ENCODE peak calls at places on chromosomes 13 and 19, in six cellular contexts. N, B, R, H, K and X are unnamed samples.

GRCh38 chr19:3818479-3818878 is 32.3 kb upstream of the MATK start:
- DNase-seq in N (no peak), B (no peak), R (peak), H (no peak), K (no peak), X (no peak)

GRCh38 chr19:1283917-1284292 is 1.8 kb upstream of the EFNA2 start:
- DNase-seq in N (no peak), B (no peak), R (no peak), H (no peak), K (no peak), X (no peak)

GRCh38 chr19:38425810-38426466 is at the start of gene RASGRP4:
- DNase-seq in N (no peak), B (no peak), R (no peak), H (no peak), K (no peak), X (no peak)

GRCh38 chr13:25881946-25882574 is 169.8 kb downstream of the SHISA2 start:
- DNase-seq in N (no peak), B (no peak), R (no peak), H (no peak), K (no peak), X (no peak)

GRCh38 chr13:34165158-34165557 is 347.2 kb downstream of the RFC3 start:
- DNase-seq in N (no peak), B (no peak), R (no peak), H (no peak), K (no peak), X (no peak)

GRCh38 chr13:98918771-98919170 is 59.1 kb downstream of the DOCK9 start:
- DNase-seq in N (no peak), B (no peak), R (no peak), H (no peak), K (no peak), X (no peak)

GRCh38 chr13:42883771-42884170 is 102.4 kb downstream of the FAM216B start:
- DNase-seq in N (no peak), B (no peak), R (peak), H (no peak), K (no peak), X (no peak)

GRCh38 chr19:30328096-30328495 is 44.1 kb upstream of the ZNF536 start:
- DNase-seq in N (no peak), B (no peak), R (no peak), H (peak), K (no peak), X (no peak)

GRCh38 chr13:109205315-109205714 is 575.9 kb downstream of the MYO16 start:
- DNase-seq in N (no peak), B (no peak), R (no peak), H (no peak), K (no peak), X (no peak)

GRCh38 chr13:75704194-75704941 is 68.2 kb downstream of the LMO7 start:
- DNase-seq in N (no peak), B (no peak), R (peak), H (no peak), K (no peak), X (no peak)

GRCh38 chr13:19601749-19602725 is 31.4 kb upstream of the MPHOSPH8 start:
- DNase-seq in N (peak), B (no peak), R (peak), H (peak), K (peak), X (peak)
- TF ChIP-seq POLR2A in N (no peak), B (no peak), R (no peak), H (no peak), K (no peak), X (no peak)

GRCh38 chr19:23385404-23385803 is 9.9 kb downstream of the ZNF91 start:
- DNase-seq in N (no peak), B (no peak), R (no peak), H (no peak), K (no peak), X (no peak)
- H3K4me3 ChIP-seq in N (no peak), B (no peak), R (no peak), H (no peak), K (no peak), X (no peak)

DNA sequence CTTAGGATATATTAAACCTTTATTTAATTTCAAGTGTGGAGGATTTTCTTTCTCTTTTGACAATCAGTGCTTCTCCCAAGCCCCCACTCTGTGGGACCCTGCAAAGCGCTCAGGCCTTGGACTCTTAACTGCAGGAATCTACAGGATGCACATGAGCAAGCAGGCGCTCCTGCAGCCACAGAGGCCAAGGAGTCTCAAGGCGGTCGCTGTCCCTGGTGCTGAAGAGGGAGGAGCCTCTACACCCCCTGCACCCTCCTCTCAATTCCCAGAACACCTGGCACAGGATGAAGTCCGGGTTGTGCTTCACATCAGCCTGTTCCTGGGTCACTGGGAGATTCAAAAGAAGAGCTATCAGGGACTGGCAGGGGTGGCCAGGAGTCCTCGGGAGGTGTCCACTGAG is 13.5 kb downstream of the OR10H4 start:
- DNase-seq in N (no peak), B (no peak), R (no peak), H (no peak), K (no peak), X (no peak)
- TF ChIP-seq POLR2A in N (no peak), B (no peak), R (no peak), H (no peak), K (no peak), X (no peak)

DNA sequence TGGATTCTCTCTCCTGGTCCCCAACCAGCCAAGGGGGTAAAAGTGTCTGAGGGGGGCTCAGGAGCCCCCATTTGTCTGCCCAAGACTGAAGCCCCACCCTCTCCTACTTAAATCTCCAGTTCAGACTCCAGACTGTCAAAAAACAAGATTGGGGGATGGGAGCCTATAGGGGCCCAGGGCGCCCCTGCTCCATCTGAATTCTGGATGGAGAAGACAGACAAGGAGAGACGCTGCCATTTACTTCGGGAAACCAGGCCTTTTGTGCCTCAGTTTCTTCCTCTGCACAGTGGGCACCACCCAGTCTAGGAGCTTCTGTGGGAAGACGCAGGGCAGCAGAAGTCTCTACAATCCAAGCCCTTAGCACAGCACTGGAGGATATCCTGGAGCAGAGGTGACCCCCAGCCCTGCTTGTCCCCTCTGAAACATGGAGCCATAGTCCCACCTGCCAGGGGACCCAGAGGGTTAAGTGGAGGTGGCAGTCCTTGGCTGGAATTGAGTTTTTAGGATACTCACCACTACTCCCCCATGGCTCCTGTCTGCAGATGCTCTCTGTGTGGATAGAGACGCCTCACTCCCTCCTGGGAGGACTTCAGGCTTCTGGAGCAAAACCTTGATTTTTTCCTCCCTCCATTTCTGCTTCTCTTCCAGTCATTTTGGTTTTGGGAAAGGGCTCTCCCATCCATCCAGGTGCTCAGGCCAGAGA is 1.7 kb upstream of the CRLF1 start:
- DNase-seq in N (no peak), B (no peak), R (no peak), H (no peak), K (no peak), X (no peak)
- H3K4me3 ChIP-seq in N (no peak), B (no peak), R (no peak), H (no peak), K (no peak), X (no peak)

DNA sequence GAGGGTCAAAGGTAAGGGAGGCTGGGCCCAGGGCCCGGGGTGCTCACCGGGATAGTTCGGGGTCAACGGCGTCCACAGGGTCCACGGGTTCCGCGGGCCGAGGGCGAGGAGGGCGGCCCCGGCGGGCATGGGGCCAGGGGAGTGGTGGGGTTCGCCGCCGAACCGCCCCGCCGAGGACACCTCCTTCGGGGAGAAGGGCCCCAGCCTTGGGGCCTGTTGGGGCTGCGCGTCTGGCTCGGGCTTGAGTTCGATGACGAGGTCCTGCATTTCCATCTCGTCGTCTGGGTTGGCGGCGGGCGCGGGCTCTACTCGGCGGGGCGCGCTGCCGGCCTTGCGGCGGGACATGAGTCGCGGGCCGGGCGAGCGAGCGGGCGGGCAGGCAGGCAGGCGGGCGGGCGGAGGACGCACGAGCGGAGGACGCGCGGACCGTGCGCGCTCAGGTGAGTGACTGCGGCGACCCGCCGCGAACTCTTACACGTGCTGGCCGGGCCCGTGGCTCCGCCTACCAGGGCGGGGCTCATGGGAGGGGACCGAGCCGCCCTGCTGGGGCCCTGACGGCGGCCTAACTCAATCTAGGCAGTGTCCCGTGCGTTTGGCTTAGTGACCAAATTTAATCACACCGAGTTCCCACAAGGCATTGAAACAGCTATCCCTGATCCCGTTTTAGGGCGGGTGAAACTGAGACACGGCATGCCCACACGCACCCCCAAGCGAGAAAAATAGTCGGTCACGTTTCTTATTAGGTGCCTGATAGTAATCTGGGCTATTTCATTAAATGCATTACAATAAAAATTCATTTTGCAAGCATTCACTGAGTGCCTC is at the start of gene ZNF296:
- DNase-seq in N (peak), B (peak), R (no peak), H (peak), K (peak), X (peak)
- TF ChIP-seq POLR2A in N (peak), B (no peak), R (no peak), H (no peak), K (no peak), X (peak)

GRCh38 chr19:15195987-15196682 is 4.7 kb downstream of the NOTCH3 start:
- DNase-seq in N (no peak), B (no peak), R (no peak), H (peak), K (peak), X (peak)
- H3K4me3 ChIP-seq in N (peak), B (peak), R (peak), H (no peak), K (peak), X (no peak)

DNA sequence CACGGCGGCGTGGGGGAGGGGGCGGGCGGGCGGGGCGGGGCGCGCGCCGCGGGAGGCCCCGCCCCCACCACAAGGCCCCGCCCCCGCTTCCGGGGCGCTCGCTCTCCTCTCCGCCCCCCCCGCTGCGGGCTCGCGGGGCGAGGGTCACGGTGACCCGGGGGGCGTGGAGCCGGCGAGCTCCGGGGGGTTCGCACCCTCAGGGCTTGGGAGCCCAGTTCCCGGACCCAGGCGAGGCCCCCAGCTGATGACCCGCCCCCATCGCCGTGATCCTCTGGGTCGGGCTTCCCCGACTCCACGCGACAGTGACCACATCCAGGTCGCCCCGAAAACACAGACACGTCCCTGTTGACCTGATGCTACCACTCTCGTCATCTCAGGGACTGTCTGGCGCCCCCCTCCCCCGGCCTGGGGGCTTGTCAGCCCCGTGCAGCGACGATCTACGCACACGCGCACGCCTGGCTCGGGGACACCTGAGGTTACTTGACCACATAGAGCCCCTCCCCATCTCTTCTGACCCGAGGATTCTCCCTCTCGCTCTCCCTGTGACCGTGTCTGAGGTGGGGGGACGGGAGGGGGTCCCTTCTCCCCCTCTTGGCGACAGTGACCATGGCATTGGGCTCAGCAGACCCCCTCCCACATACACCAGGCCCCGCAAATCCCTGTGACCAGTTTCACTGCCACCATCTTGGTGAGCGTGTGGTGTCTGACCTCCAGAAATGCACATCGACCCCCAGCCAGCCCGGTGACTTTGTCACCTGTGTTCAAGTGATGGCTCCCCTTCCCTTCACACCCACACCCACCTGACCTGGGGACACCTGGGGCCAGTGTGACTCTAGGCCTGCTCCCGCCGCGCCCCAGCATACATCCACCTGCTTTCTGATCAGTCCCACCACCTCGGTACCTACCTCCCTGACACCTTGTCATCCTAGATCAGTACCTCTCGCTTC is 670 bp downstream of the MAP2K7 start:
- DNase-seq in N (peak), B (no peak), R (no peak), H (no peak), K (no peak), X (peak)
- TF ChIP-seq POLR2A in N (no peak), B (no peak), R (no peak), H (no peak), K (no peak), X (no peak)